ENCODE peak calls at places on chromosomes 2 and 18, in nine cellular contexts. Y is H1, C is tibial nerve, U is A549, J is sigmoid colon, M is ovary, D is stomach, A is GM12878, N is HepG2. H is an unnamed sample.

GRCh38 chr2:190578158-190579057 is 43.9 kb upstream of the NEMP2 start:
- DNase-seq in D (peak), J (no peak), A (no peak), Y (no peak), C (peak), N (peak), U (peak), M (peak), H (peak)

GRCh38 chr18:36297419-36298112 is at the start of gene FHOD3:
- DNase-seq in A (no peak), U (peak), N (no peak), J (peak), Y (no peak), D (peak), C (peak), M (peak), H (peak)

GRCh38 chr18:63890950-63891304 is 3.4 kb downstream of the SERPINB2 start:
- DNase-seq in A (no peak), U (peak), M (no peak), C (no peak), D (no peak), N (peak), Y (no peak), J (no peak), H (no peak)

GRCh38 chr2:223027442-223027841 is 24.5 kb upstream of the KCNE4 start:
- DNase-seq in J (no peak), U (peak), N (no peak), M (no peak), Y (no peak), D (peak), A (no peak), C (no peak), H (no peak)

GRCh38 chr2:227720680-227721079 is 2.9 kb upstream of the SLC19A3 start:
- DNase-seq in U (no peak), A (no peak), D (no peak), J (no peak), M (no peak), N (no peak), C (no peak), Y (no peak), H (no peak)

GRCh38 chr2:143157001-143157798 is 28.0 kb downstream of the ARHGAP15 start:
- DNase-seq in Y (no peak), D (no peak), M (no peak), C (no peak), N (no peak), J (no peak), A (no peak), U (no peak), H (no peak)

GRCh38 chr18:9736942-9737813 is 29.1 kb downstream of the RAB31 start:
- DNase-seq in C (no peak), Y (no peak), A (no peak), U (no peak), J (no peak), M (no peak), D (no peak), N (no peak), H (peak)

GRCh38 chr2:290090-290722 is 2.3 kb upstream of the ALKAL2 start:
- DNase-seq in C (peak), J (peak), N (peak), Y (no peak), D (peak), M (peak), A (no peak), U (peak), H (peak)

GRCh38 chr18:30971338-30971956 is 71.1 kb downstream of the DSC3 start:
- DNase-seq in N (peak), A (no peak), U (peak), Y (no peak), C (no peak), M (no peak), D (no peak), J (no peak), H (no peak)

GRCh38 chr2:17780546-17780945 is 26.6 kb downstream of the GEN1 start:
- DNase-seq in N (no peak), D (no peak), Y (no peak), C (no peak), J (no peak), U (no peak), M (no peak), A (no peak), H (no peak)

GRCh38 chr2:74552914-74553811 is 579 bp downstream of the LOXL3 start:
- DNase-seq in N (no peak), D (no peak), U (no peak), M (peak), J (peak), C (no peak), A (no peak), Y (no peak), H (no peak)

GRCh38 chr2:238286551-238286950 is 1.9 kb downstream of the PER2 start:
- DNase-seq in J (peak), C (peak), Y (no peak), D (peak), M (peak), N (peak), U (peak), A (no peak), H (peak)
- TF ChIP-seq EP300 in J (peak), C (peak), Y (no peak), D (peak), M (no peak), N (no peak), U (no peak), A (no peak), H (no peak)

DNA sequence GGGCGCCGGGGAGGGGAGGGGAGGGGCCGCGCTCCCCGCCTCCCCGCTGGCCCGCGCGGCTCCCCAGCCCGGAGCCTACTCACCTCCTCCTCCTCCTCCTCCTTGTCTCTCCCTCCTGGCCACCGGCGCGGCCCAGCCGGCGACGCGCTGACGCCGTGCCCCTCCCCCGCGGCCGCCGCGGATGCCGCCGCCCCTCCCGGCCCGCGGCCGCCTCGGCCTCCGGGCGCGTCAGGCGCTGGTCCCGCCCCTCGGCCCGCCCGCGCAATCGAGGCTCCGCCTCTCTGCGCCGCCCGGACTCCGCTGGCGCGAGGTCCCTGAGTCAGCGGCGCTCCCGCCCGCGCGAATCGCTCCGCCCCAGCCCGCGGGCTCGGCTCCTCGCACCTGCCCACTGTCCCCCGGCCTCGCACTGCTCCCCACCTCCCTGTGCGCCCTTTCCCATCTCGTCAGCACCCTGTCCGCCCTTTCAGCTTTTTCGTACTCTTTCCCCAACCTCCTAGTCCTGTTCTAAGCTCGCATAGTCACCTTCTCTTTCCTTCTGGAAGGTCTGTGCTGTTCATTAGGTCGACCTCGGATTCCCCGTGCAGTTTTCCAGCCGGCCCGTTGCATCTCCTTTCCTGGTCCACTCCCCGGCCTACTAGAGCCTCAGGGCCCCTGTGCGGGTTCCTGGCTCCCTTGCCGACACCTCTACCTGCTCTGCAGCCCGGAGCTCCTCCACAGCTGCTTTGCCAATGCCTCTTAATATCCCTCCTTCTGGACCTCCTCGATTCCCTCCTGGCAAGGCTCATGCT is 187.4 kb downstream of the ZEB2 start:
- DNase-seq in D (peak), M (peak), J (peak), Y (peak), A (no peak), U (peak), N (peak), C (peak), H (peak)
- TF ChIP-seq POLR2A in D (peak), M (peak), J (no peak), Y (peak), A (peak), U (peak), N (peak), C (peak), H (peak)

DNA sequence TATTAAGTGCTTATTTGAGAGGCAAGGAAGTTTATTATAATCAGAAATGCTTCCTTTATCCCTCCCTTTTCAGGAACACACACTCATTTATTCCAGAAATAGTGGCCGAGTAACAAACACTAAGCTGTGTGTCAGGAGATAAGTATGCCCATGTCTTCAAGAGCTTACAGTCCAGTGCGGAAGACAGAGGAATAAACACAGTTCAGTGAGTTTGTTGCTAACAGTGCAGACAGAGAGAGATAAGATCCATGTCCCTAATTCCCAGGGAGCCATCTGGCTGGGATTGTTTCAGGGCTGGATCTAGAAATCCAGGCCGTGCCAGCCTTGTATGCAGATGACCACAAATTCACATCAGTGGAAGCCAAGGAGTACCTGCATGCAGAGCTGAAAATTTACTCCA is 151.4 kb downstream of the ANTXR1 start:
- DNase-seq in A (no peak), N (no peak), Y (no peak), J (no peak), M (no peak), D (no peak), U (no peak), C (no peak), H (no peak)
- TF ChIP-seq EP300 in A (no peak), N (no peak), Y (no peak), J (no peak), M (no peak), D (no peak), U (no peak), C (no peak), H (no peak)

GRCh38 chr2:215571693-215572092 is 135.8 kb upstream of the FN1 start:
- DNase-seq in A (no peak), N (no peak), D (no peak), J (no peak), U (no peak), C (no peak), M (no peak), Y (no peak), H (no peak)
- TF ChIP-seq POLR2A in A (no peak), N (no peak), D (no peak), J (no peak), U (no peak), C (no peak), M (no peak), Y (no peak), H (no peak)